ENCODE peak calls at places on chromosomes 7 and 10, in six cellular contexts. One of them, this sample, is unnamed. For H3K27me3 and H3K36me3, the result is how much of the 10 kb centered on the place peaks cover.

GRCh38 chr10:48459270-48460147 is 145.4 kb downstream of the ARHGAP22 start:
- DNase-seq in uterus: peak
- DNase-seq in tibial artery: no peak
- DNase-seq in effector memory CD4-positive, alpha-beta T cell: no peak
- DNase-seq in RWPE2: peak
- DNase-seq in CD8-positive, alpha-beta T cell: no peak
- DNase-seq in this sample: peak

GRCh38 chr10:12704488-12704887 is 297.0 kb downstream of the CCDC3 start:
- DNase-seq in uterus: no peak
- DNase-seq in tibial artery: no peak
- DNase-seq in effector memory CD4-positive, alpha-beta T cell: no peak
- DNase-seq in RWPE2: no peak
- DNase-seq in CD8-positive, alpha-beta T cell: no peak
- DNase-seq in this sample: no peak

GRCh38 chr10:79375321-79376077 is 28.2 kb downstream of the PPIF start:
- DNase-seq in uterus: no peak
- DNase-seq in tibial artery: no peak
- DNase-seq in effector memory CD4-positive, alpha-beta T cell: no peak
- DNase-seq in RWPE2: no peak
- DNase-seq in CD8-positive, alpha-beta T cell: no peak
- DNase-seq in this sample: no peak

GRCh38 chr10:112955736-112956421 is 5.8 kb downstream of the TCF7L2 start:
- DNase-seq in uterus: peak
- DNase-seq in tibial artery: no peak
- DNase-seq in effector memory CD4-positive, alpha-beta T cell: no peak
- DNase-seq in RWPE2: no peak
- DNase-seq in CD8-positive, alpha-beta T cell: no peak
- DNase-seq in this sample: no peak

GRCh38 chr10:112799726-112800510 is 150.1 kb upstream of the TCF7L2 start:
- DNase-seq in uterus: no peak
- DNase-seq in tibial artery: no peak
- DNase-seq in effector memory CD4-positive, alpha-beta T cell: no peak
- DNase-seq in RWPE2: no peak
- DNase-seq in CD8-positive, alpha-beta T cell: no peak
- DNase-seq in this sample: no peak

GRCh38 chr7:45171946-45172345 is 14.4 kb downstream of the RAMP3 start:
- DNase-seq in uterus: no peak
- DNase-seq in tibial artery: no peak
- DNase-seq in effector memory CD4-positive, alpha-beta T cell: no peak
- DNase-seq in RWPE2: peak
- DNase-seq in CD8-positive, alpha-beta T cell: no peak
- DNase-seq in this sample: no peak

GRCh38 chr7:24830440-24831050 is 73.3 kb upstream of the GSDME start:
- DNase-seq in uterus: no peak
- DNase-seq in tibial artery: no peak
- DNase-seq in effector memory CD4-positive, alpha-beta T cell: no peak
- DNase-seq in RWPE2: no peak
- DNase-seq in CD8-positive, alpha-beta T cell: no peak
- DNase-seq in this sample: no peak

GRCh38 chr10:98259606-98260319 is 8.2 kb downstream of the LOXL4 start:
- DNase-seq in uterus: no peak
- DNase-seq in tibial artery: no peak
- DNase-seq in effector memory CD4-positive, alpha-beta T cell: no peak
- DNase-seq in RWPE2: no peak
- DNase-seq in CD8-positive, alpha-beta T cell: no peak
- DNase-seq in this sample: peak

GRCh38 chr10:8361510-8361844 is 307.0 kb downstream of the GATA3 start:
- DNase-seq in uterus: no peak
- DNase-seq in tibial artery: no peak
- DNase-seq in effector memory CD4-positive, alpha-beta T cell: no peak
- DNase-seq in RWPE2: no peak
- DNase-seq in CD8-positive, alpha-beta T cell: no peak
- DNase-seq in this sample: no peak

GRCh38 chr7:125363873-125364272 is 434.2 kb upstream of the POT1 start:
- DNase-seq in uterus: no peak
- DNase-seq in tibial artery: no peak
- DNase-seq in effector memory CD4-positive, alpha-beta T cell: no peak
- DNase-seq in RWPE2: no peak
- DNase-seq in CD8-positive, alpha-beta T cell: no peak
- DNase-seq in this sample: no peak

GRCh38 chr10:35640951-35641429 is 1.1 kb downstream of the FZD8 start:
- DNase-seq in uterus: peak
- DNase-seq in tibial artery: peak
- DNase-seq in effector memory CD4-positive, alpha-beta T cell: no peak
- DNase-seq in RWPE2: peak
- DNase-seq in CD8-positive, alpha-beta T cell: no peak
- DNase-seq in this sample: no peak

GRCh38 chr10:111872591-111872990 is 311.0 kb downstream of the GPAM start:
- DNase-seq in uterus: no peak
- DNase-seq in tibial artery: no peak
- DNase-seq in effector memory CD4-positive, alpha-beta T cell: no peak
- DNase-seq in RWPE2: no peak
- DNase-seq in CD8-positive, alpha-beta T cell: no peak
- DNase-seq in this sample: no peak

GRCh38 chr10:126455766-126456425 is 67.6 kb upstream of the ADAM12 start:
- DNase-seq in uterus: no peak
- DNase-seq in tibial artery: no peak
- DNase-seq in effector memory CD4-positive, alpha-beta T cell: no peak
- DNase-seq in RWPE2: no peak
- DNase-seq in CD8-positive, alpha-beta T cell: no peak
- DNase-seq in this sample: no peak

GRCh38 chr10:78895469-78895868 is 173.3 kb upstream of the ZMIZ1 start:
- DNase-seq in uterus: no peak
- DNase-seq in tibial artery: no peak
- DNase-seq in effector memory CD4-positive, alpha-beta T cell: no peak
- DNase-seq in RWPE2: peak
- DNase-seq in CD8-positive, alpha-beta T cell: no peak
- DNase-seq in this sample: no peak

GRCh38 chr7:98470131-98470985 is 69.5 kb upstream of the BAIAP2L1 start:
- DNase-seq in uterus: no peak
- DNase-seq in tibial artery: no peak
- DNase-seq in effector memory CD4-positive, alpha-beta T cell: no peak
- DNase-seq in RWPE2: peak
- DNase-seq in CD8-positive, alpha-beta T cell: peak
- DNase-seq in this sample: peak
- H3K4me3 ChIP-seq in uterus: no peak
- H3K4me3 ChIP-seq in tibial artery: peak
- H3K4me3 ChIP-seq in effector memory CD4-positive, alpha-beta T cell: peak
- H3K4me3 ChIP-seq in RWPE2: peak
- H3K4me3 ChIP-seq in CD8-positive, alpha-beta T cell: no peak
- H3K4me3 ChIP-seq in this sample: peak

DNA sequence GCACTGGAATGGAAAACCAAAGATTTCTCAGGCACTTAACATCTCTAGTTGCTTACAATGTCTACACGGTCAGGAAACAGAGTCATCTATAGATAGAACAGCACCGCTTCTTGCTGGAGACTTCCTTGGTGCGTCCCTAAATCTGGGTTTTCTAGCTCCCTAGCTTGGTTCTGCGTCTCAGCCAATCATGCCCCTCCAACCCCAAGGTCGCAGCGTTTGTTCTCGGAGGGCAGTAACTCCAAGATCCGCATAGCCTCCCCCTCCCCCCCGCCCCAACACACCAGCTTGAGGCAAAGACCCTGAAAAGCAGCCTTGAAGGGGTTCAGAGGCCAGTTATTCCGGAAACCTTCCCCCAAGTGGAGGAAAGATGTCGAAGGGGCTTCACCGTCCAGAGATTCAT is 7.7 kb downstream of the DLX6 start:
- DNase-seq in uterus: no peak
- DNase-seq in tibial artery: no peak
- DNase-seq in effector memory CD4-positive, alpha-beta T cell: no peak
- DNase-seq in RWPE2: no peak
- DNase-seq in CD8-positive, alpha-beta T cell: no peak
- DNase-seq in this sample: peak
- H3K27me3 ChIP-seq in uterus: under half
- H3K27me3 ChIP-seq in tibial artery: under half
- H3K27me3 ChIP-seq in effector memory CD4-positive, alpha-beta T cell: half or more
- H3K27me3 ChIP-seq in RWPE2: half or more
- H3K27me3 ChIP-seq in CD8-positive, alpha-beta T cell: under half
- H3K27me3 ChIP-seq in this sample: half or more

DNA sequence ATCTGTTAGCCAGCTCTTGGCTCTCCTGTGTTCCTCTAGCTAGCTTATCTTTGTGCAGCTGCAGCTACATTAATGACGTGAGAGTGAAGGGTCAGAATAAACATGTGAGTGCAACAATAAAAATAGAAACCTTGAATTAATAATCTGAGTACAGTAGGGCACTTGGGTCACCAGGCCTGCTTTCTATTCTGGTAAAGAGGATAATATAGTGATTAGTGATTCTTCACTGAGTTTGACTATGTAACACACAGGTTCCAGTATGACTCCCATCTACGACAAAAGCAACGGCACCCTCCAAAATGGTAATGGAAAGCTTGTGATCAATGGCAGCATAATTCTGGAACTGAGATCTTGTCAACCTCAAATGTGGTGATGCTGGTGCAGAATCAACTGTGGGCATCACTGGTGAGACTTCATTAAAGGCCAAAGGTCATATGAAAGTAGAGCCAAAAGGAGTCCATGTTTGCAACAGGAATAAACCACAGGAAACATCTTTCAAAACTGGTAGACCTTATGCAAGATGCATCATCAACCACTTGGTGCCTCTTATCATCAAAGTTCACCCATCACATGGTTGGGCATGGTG is 77.6 kb downstream of the NRBF2 start:
- DNase-seq in uterus: no peak
- DNase-seq in tibial artery: no peak
- DNase-seq in effector memory CD4-positive, alpha-beta T cell: no peak
- DNase-seq in RWPE2: no peak
- DNase-seq in CD8-positive, alpha-beta T cell: no peak
- DNase-seq in this sample: no peak
- H3K36me3 ChIP-seq in uterus: under half
- H3K36me3 ChIP-seq in tibial artery: under half
- H3K36me3 ChIP-seq in effector memory CD4-positive, alpha-beta T cell: under half
- H3K36me3 ChIP-seq in RWPE2: half or more
- H3K36me3 ChIP-seq in CD8-positive, alpha-beta T cell: under half
- H3K36me3 ChIP-seq in this sample: under half

DNA sequence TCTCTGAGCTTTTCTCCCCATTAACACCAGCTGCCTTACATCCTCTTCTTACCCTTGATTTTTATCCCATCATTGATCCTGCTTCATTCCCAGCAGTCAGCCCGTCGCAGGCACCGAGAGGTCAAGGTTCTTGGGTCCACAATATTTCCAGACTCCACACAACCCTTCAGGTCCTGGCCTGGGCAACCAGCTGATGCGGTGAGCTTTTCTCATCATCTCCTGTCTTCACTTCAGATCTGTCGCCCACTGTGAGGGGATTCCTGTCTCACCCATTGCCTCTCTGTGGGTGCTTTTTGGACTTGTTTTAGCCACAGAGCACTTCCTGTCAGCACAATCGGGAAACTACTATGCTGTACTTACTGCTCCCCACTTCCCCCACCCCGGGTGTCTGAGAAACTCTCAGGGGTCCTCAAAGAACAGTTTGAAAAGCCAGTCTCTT is 8.4 kb upstream of the PVRIG start:
- DNase-seq in uterus: no peak
- DNase-seq in tibial artery: no peak
- DNase-seq in effector memory CD4-positive, alpha-beta T cell: no peak
- DNase-seq in RWPE2: no peak
- DNase-seq in CD8-positive, alpha-beta T cell: peak
- DNase-seq in this sample: no peak
- H3K4me3 ChIP-seq in uterus: no peak
- H3K4me3 ChIP-seq in tibial artery: no peak
- H3K4me3 ChIP-seq in effector memory CD4-positive, alpha-beta T cell: no peak
- H3K4me3 ChIP-seq in RWPE2: no peak
- H3K4me3 ChIP-seq in CD8-positive, alpha-beta T cell: no peak
- H3K4me3 ChIP-seq in this sample: no peak

GRCh38 chr10:123146013-123146891 is 1.7 kb upstream of the HMX2 start:
- DNase-seq in uterus: no peak
- DNase-seq in tibial artery: no peak
- DNase-seq in effector memory CD4-positive, alpha-beta T cell: no peak
- DNase-seq in RWPE2: no peak
- DNase-seq in CD8-positive, alpha-beta T cell: no peak
- DNase-seq in this sample: peak

GRCh38 chr10:123148414-123149161 is 652 bp downstream of the HMX2 start:
- DNase-seq in uterus: no peak
- DNase-seq in tibial artery: no peak
- DNase-seq in effector memory CD4-positive, alpha-beta T cell: no peak
- DNase-seq in RWPE2: no peak
- DNase-seq in CD8-positive, alpha-beta T cell: no peak
- DNase-seq in this sample: peak

GRCh38 chr10:123147635-123148413 is at the start of gene HMX2:
- DNase-seq in uterus: no peak
- DNase-seq in tibial artery: no peak
- DNase-seq in effector memory CD4-positive, alpha-beta T cell: no peak
- DNase-seq in RWPE2: no peak
- DNase-seq in CD8-positive, alpha-beta T cell: no peak
- DNase-seq in this sample: peak

GRCh38 chr10:123145542-123146012 is 2.4 kb upstream of the HMX2 start:
- DNase-seq in uterus: no peak
- DNase-seq in tibial artery: no peak
- DNase-seq in effector memory CD4-positive, alpha-beta T cell: no peak
- DNase-seq in RWPE2: no peak
- DNase-seq in CD8-positive, alpha-beta T cell: no peak
- DNase-seq in this sample: peak

DNA sequence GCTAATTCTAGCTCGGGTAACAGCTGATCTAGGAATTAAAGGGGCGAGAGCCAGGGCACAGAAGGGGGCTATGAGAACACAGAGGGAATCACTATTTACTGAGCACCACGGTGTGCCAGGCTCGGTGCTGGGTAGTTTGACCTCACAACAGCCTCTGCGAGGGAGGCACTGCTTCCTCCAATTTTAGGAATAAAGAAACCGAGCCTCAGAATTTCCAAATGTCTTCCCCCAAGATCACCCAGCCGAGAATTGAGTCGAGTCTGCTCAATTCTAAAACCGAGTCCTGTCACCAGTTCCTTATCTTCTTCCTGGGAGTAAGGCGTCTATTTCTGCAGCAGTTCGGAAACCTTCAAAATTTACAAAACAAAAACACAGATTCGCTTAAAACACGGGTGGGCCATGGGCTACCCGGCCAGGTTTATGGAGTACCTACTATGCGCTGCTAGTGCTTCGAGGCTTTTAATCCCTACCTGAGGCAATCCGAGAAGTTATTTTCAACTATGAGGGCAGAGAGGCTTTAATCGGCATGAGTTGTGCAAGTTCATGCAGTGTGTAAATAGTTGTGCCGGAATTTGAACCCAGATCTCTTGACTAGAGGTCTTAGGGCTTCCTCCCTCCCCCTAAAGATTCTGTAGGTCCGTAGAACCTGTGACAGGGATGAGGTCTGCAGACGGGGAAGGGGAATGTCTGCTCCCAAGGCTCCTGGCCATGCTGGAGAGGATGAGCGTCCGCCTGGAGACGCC is 873 bp upstream of the HMX2 start:
- DNase-seq in uterus: no peak
- DNase-seq in tibial artery: no peak
- DNase-seq in effector memory CD4-positive, alpha-beta T cell: no peak
- DNase-seq in RWPE2: no peak
- DNase-seq in CD8-positive, alpha-beta T cell: no peak
- DNase-seq in this sample: peak
- H3K27me3 ChIP-seq in uterus: under half
- H3K27me3 ChIP-seq in tibial artery: under half
- H3K27me3 ChIP-seq in effector memory CD4-positive, alpha-beta T cell: half or more
- H3K27me3 ChIP-seq in RWPE2: half or more
- H3K27me3 ChIP-seq in CD8-positive, alpha-beta T cell: half or more
- H3K27me3 ChIP-seq in this sample: half or more

GRCh38 chr7:148787571-148788295 is 89.0 kb downstream of the CUL1 start:
- DNase-seq in uterus: no peak
- DNase-seq in tibial artery: no peak
- DNase-seq in effector memory CD4-positive, alpha-beta T cell: no peak
- DNase-seq in RWPE2: no peak
- DNase-seq in CD8-positive, alpha-beta T cell: no peak
- DNase-seq in this sample: no peak
- H3K36me3 ChIP-seq in uterus: under half
- H3K36me3 ChIP-seq in tibial artery: half or more
- H3K36me3 ChIP-seq in effector memory CD4-positive, alpha-beta T cell: half or more
- H3K36me3 ChIP-seq in RWPE2: half or more
- H3K36me3 ChIP-seq in CD8-positive, alpha-beta T cell: under half
- H3K36me3 ChIP-seq in this sample: under half